ENCODE peak calls at places on chromosome X, in seven cellular contexts. F, W, S, A, K, J and Z are unnamed samples.

GRCh38 chrX:66150188-66150587 is 13.9 kb upstream of the HEPH start:
- DNase-seq in F (no peak), J (no peak), S (no peak), A (no peak), K (no peak), W (no peak), Z (no peak)

GRCh38 chrX:110383414-110383813 is 24.8 kb downstream of the RTL9 start:
- DNase-seq in J (no peak), S (no peak), F (peak), K (no peak), W (no peak), A (no peak), Z (no peak)

GRCh38 chrX:8005678-8006347 is 78.6 kb upstream of the PNPLA4 start:
- DNase-seq in J (no peak), W (no peak), K (no peak), A (no peak), F (no peak), S (no peak), Z (no peak)

GRCh38 chrX:68112321-68112720 is 321.0 kb downstream of the OPHN1 start:
- DNase-seq in W (peak), F (no peak), S (no peak), J (no peak), K (no peak), A (no peak), Z (no peak)

GRCh38 chrX:154603438-154604430 is 15.3 kb downstream of the CTAG1B start:
- DNase-seq in S (no peak), F (no peak), J (no peak), A (no peak), W (no peak), K (no peak), Z (no peak)

GRCh38 chrX:20330545-20330944 is 63.8 kb upstream of the RPS6KA3 start:
- DNase-seq in W (no peak), S (no peak), A (no peak), K (no peak), F (no peak), J (no peak), Z (no peak)

GRCh38 chrX:153370293-153371055 is 30.7 kb downstream of the PNMA6E start:
- DNase-seq in S (no peak), J (no peak), A (no peak), W (no peak), K (no peak), F (no peak), Z (no peak)

GRCh38 chrX:115898382-115899001 is 272.1 kb upstream of the AGTR2 start:
- DNase-seq in J (peak), S (peak), W (peak), K (no peak), F (no peak), A (no peak), Z (no peak)

GRCh38 chrX:133660356-133660755 is 245.1 kb upstream of the GPC4 start:
- DNase-seq in W (no peak), J (no peak), S (no peak), F (no peak), K (no peak), A (no peak), Z (no peak)

GRCh38 chrX:149074429-149074828 is 430.7 kb downstream of the IDS start:
- DNase-seq in S (no peak), A (peak), W (no peak), K (no peak), F (no peak), J (no peak), Z (no peak)

GRCh38 chrX:137430984-137431475 is 134.9 kb upstream of the ZIC3 start:
- DNase-seq in J (no peak), W (no peak), K (no peak), A (no peak), F (no peak), S (no peak), Z (no peak)

GRCh38 chrX:144681501-144681900 is 565.8 kb upstream of the SPANXN1 start:
- DNase-seq in W (no peak), F (peak), K (no peak), J (no peak), A (no peak), S (no peak), Z (no peak)

GRCh38 chrX:103248553-103248952 is 6.4 kb downstream of the TCEAL8 start:
- DNase-seq in F (no peak), A (no peak), J (peak), K (no peak), W (no peak), S (no peak), Z (no peak)

GRCh38 chrX:111100191-111100590 is 4.2 kb downstream of the PAK3 start:
- DNase-seq in A (peak), J (peak), S (no peak), K (peak), F (no peak), W (peak), Z (no peak)

GRCh38 chrX:125680366-125680765 is 360.7 kb downstream of the TEX13C start:
- DNase-seq in F (no peak), S (no peak), A (no peak), K (no peak), W (no peak), J (no peak), Z (no peak)

GRCh38 chrX:22699591-22700091 is 300.1 kb upstream of the DDX53 start:
- DNase-seq in J (no peak), A (no peak), K (no peak), W (no peak), S (no peak), F (no peak), Z (no peak)

GRCh38 chrX:118579417-118579816 is 83.8 kb downstream of the DOCK11 start:
- DNase-seq in A (no peak), S (no peak), F (no peak), K (no peak), W (no peak), J (no peak), Z (no peak)

GRCh38 chrX:84186603-84187358 is 1.2 kb downstream of the RPS6KA6 start:
- DNase-seq in W (no peak), A (peak), F (no peak), J (peak), S (no peak), K (no peak), Z (no peak)

GRCh38 chrX:56738670-56739069 is 9.6 kb downstream of the NBDY start:
- DNase-seq in A (no peak), J (no peak), F (no peak), S (no peak), W (no peak), K (no peak), Z (no peak)

GRCh38 chrX:49884290-49884862 is 5.1 kb downstream of the USP27X start:
- DNase-seq in A (peak), W (peak), F (no peak), K (peak), J (peak), S (peak), Z (peak)

GRCh38 chrX:101219116-101219839 is at the start of gene DRP2:
- DNase-seq in W (peak), K (no peak), A (no peak), J (no peak), F (no peak), S (no peak), Z (no peak)

GRCh38 chrX:135516376-135516775 is 4.1 kb upstream of the INTS6L start:
- DNase-seq in A (no peak), S (no peak), J (no peak), F (no peak), K (no peak), W (peak), Z (no peak)

GRCh38 chrX:68498508-68499379 is at the start of gene YIPF6:
- DNase-seq in W (peak), S (peak), A (peak), F (no peak), J (peak), K (peak), Z (peak)

GRCh38 chrX:25034889-25035288 is 19.1 kb upstream of the ARX start:
- DNase-seq in W (peak), J (no peak), K (no peak), S (no peak), A (no peak), F (no peak), Z (no peak)

GRCh38 chrX:19174401-19175025 is 52.2 kb upstream of the ADGRG2 start:
- DNase-seq in F (no peak), J (no peak), A (no peak), W (no peak), K (no peak), S (no peak), Z (no peak)

GRCh38 chrX:63784902-63785692 is at the start of gene ARHGEF9:
- DNase-seq in A (peak), K (peak), J (no peak), W (peak), F (no peak), S (peak), Z (peak)

GRCh38 chrX:8084023-8084422 is 87.0 kb downstream of the VCX2 start:
- DNase-seq in W (no peak), S (no peak), A (no peak), F (no peak), J (no peak), K (no peak), Z (no peak)

GRCh38 chrX:108270280-108270679 is 167.9 kb downstream of the COL4A6 start:
- DNase-seq in K (no peak), A (no peak), W (no peak), J (no peak), F (no peak), S (no peak), Z (no peak)

GRCh38 chrX:132837126-132837525 is 121.3 kb downstream of the HS6ST2 start:
- DNase-seq in K (no peak), S (no peak), J (no peak), W (no peak), A (no peak), F (no peak), Z (no peak)

GRCh38 chrX:96909291-96909690 is 25.6 kb downstream of the RPA4 start:
- DNase-seq in W (no peak), S (no peak), A (no peak), F (no peak), K (no peak), J (no peak), Z (no peak)

GRCh38 chrX:103913356-103914020 is 48.9 kb upstream of the TMSB15B start:
- DNase-seq in K (no peak), A (no peak), F (no peak), J (no peak), S (no peak), W (no peak), Z (no peak)

GRCh38 chrX:100368167-100368566 is 41.9 kb downstream of the PCDH19 start:
- DNase-seq in J (peak), K (no peak), A (peak), S (no peak), W (peak), F (no peak), Z (no peak)

GRCh38 chrX:134592303-134592702 is 66.0 kb downstream of the PLAC1 start:
- DNase-seq in A (no peak), W (no peak), J (no peak), K (no peak), F (no peak), S (no peak), Z (no peak)

GRCh38 chrX:15947648-15948317 is 93.2 kb upstream of the AP1S2 start:
- DNase-seq in A (peak), F (peak), W (peak), S (no peak), K (no peak), J (no peak), Z (no peak)

GRCh38 chrX:68997911-68998310 is 167.3 kb downstream of the PJA1 start:
- DNase-seq in S (no peak), W (no peak), J (no peak), A (no peak), K (peak), F (no peak), Z (no peak)

GRCh38 chrX:8868070-8868795 is 67.0 kb upstream of the FAM9A start:
- DNase-seq in W (no peak), J (no peak), K (no peak), A (peak), S (no peak), F (peak), Z (no peak)

GRCh38 chrX:97858592-97858991 is 974.9 kb downstream of the RPA4 start:
- DNase-seq in S (no peak), A (no peak), K (no peak), F (no peak), J (no peak), W (no peak), Z (no peak)

GRCh38 chrX:68571292-68572256 is 72.7 kb downstream of the YIPF6 start:
- DNase-seq in W (no peak), S (no peak), K (no peak), A (no peak), F (peak), J (peak), Z (no peak)

GRCh38 chrX:116232833-116233232 is 62.3 kb downstream of the AGTR2 start:
- DNase-seq in F (peak), S (no peak), W (no peak), A (no peak), K (no peak), J (no peak), Z (no peak)

GRCh38 chrX:15525664-15526416 is 25.2 kb downstream of the BMX start:
- DNase-seq in F (no peak), W (no peak), A (no peak), S (no peak), K (no peak), J (no peak), Z (no peak)

DNA sequence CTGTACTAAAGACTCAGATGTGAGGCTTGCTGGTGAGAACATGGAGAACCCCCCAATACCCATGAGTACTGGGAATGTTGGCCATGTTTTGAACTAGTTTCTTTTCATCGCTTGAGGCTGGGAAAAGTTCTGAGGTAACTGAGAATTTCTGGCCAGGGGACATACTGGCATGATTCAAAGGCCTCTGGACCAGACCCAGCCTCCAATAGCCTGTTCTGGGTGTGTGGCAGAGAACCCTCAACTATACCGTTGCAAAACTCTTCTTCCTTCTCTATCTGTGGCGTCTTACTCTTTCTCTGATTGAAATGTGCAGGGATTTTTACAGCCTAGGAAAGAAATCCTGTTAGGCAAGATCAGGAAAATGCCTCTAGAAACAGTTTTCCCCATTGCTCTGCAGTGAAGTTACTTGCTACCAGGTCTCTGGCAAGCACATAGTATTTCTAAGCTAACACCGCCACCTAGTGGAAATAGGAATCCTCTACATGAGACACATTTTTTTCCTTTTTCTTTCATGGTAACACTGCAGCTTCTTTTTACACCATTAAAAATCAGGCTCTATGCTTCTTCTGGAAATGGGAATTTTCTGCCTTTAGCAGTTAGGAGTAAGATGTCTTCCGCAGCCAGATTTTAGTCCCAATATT is 170.7 kb upstream of the ZCCHC13 start:
- DNase-seq in A (peak), W (peak), S (no peak), K (no peak), F (peak), J (peak), Z (no peak)
- TF ChIP-seq CTCF in A (peak), W (peak), S (peak), K (peak), F (peak), J (peak), Z (peak)

DNA sequence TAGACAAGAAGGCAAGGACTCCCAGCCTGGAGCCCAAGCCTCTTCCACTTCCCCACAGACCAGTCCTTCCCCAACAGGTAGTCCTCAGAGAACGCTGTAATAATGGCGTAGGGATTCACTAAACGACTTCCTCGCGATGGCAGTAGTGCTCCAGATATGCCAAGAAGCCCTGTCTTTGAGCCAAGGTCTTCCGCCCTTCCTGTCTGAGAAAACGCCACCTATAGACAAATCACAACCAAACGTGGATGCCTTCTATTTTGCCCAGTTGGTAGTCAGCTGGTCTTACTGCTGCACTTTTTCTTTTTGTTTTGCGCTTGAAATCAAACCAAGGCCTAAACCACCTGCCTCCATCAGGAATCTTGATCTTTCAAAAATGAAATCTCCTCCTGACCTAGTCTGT is 203.3 kb downstream of the OR13H1 start:
- DNase-seq in F (peak), A (no peak), S (peak), K (no peak), W (no peak), J (peak), Z (no peak)
- TF ChIP-seq CTCF in F (peak), A (no peak), S (peak), K (no peak), W (no peak), J (peak), Z (no peak)

GRCh38 chrX:70554081-70554480 is 109.4 kb downstream of the DLG3 start:
- DNase-seq in F (no peak), K (no peak), A (no peak), W (no peak), S (no peak), J (no peak), Z (no peak)
- TF ChIP-seq CTCF in F (no peak), K (peak), A (no peak), W (peak), S (peak), J (peak), Z (no peak)

GRCh38 chrX:1483843-1484637 is 31.3 kb upstream of the ASMTL start:
- DNase-seq in K (no peak), A (no peak), S (no peak), W (no peak), F (no peak), J (peak), Z (no peak)

GRCh38 chrX:1480082-1480785 is 27.5 kb upstream of the ASMTL start:
- DNase-seq in F (no peak), W (no peak), K (no peak), A (no peak), J (no peak), S (no peak), Z (peak)

GRCh38 chrX:1484638-1485019 is 31.9 kb upstream of the ASMTL start:
- DNase-seq in K (no peak), F (no peak), A (no peak), W (no peak), S (no peak), J (no peak), Z (no peak)

GRCh38 chrX:1485033-1485432 is 32.3 kb upstream of the ASMTL start:
- DNase-seq in A (no peak), S (no peak), K (no peak), J (no peak), W (no peak), F (no peak), Z (no peak)

DNA sequence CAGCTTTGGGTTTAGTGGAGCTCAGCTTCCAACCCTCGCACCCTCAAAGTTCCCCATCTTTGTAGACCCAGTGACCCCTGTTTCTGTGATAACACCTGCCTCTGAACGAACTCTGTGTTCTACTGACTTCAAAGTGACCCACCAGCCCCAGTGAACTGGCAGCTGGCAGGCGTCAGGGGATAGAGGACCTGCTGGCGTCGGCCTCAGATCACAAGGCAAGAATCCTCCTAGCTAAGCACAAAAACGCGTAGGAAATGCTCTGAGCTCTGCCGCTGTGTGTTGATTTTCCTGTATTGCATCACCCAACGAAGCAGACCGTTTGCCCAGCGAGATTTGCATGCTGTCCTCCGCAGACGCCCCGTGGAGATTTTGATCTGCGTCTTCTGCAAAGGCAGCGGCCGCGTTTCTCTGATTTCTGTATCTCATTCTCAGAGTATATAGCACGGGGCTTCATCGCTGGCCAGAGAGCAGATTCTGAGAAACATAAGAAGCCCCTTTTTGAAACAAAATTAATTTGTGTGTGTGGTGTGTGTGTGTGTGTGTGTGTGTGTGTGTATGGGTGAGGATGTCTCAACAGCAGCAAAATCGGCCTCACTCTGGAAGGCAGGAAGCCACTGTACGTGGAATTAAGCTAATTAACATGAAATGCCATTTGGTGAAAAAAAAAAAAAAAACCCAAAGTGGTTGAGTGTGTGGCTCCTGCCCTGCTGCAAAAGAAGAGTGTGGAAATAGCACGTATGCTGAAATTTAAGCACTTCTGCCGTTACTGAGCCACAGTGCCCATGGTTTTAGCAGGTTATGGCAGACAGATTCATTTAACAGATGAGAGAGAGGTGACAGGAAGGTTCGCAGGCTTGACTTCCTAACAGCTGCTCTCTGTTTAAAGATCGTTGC is 29.2 kb upstream of the ASMTL start:
- DNase-seq in J (peak), S (peak), F (peak), A (peak), K (no peak), W (peak), Z (peak)
- TF ChIP-seq CTCF in J (peak), S (no peak), F (no peak), A (no peak), K (no peak), W (no peak), Z (no peak)

GRCh38 chrX:150405576-150405975 is 42.5 kb downstream of the MAMLD1 start:
- DNase-seq in A (no peak), J (no peak), K (no peak), S (no peak), F (no peak), W (no peak), Z (no peak)
- TF ChIP-seq CTCF in A (peak), J (peak), K (peak), S (no peak), F (no peak), W (peak), Z (no peak)